ENCODE peak calls at places on chromosomes 12 and 14, in five cellular contexts. One of them, this sample, is unnamed.

GRCh38 chr12:6943387-6943718 is 263 bp upstream of the RNU7-1 start:
- DNase-seq in RPMI8226: peak
- DNase-seq in transverse colon: peak
- DNase-seq in GM04504: peak
- DNase-seq in heart left ventricle: peak
- DNase-seq in this sample: no peak

GRCh38 chr12:76621582-76622024 is 62.0 kb upstream of the OSBPL8 start:
- DNase-seq in RPMI8226: peak
- DNase-seq in transverse colon: peak
- DNase-seq in GM04504: peak
- DNase-seq in heart left ventricle: no peak
- DNase-seq in this sample: peak

GRCh38 chr12:111971800-111972199 is 41.2 kb downstream of the TMEM116 start:
- DNase-seq in RPMI8226: no peak
- DNase-seq in transverse colon: no peak
- DNase-seq in GM04504: no peak
- DNase-seq in heart left ventricle: no peak
- DNase-seq in this sample: no peak

GRCh38 chr12:96070670-96071279 is 35.4 kb upstream of the LTA4H start:
- DNase-seq in RPMI8226: peak
- DNase-seq in transverse colon: peak
- DNase-seq in GM04504: no peak
- DNase-seq in heart left ventricle: no peak
- DNase-seq in this sample: no peak

GRCh38 chr14:67487937-67488893 is at the start of gene TMEM229B:
- DNase-seq in RPMI8226: peak
- DNase-seq in transverse colon: peak
- DNase-seq in GM04504: peak
- DNase-seq in heart left ventricle: peak
- DNase-seq in this sample: peak

GRCh38 chr12:67208326-67209067 is 60.7 kb upstream of the CAND1 start:
- DNase-seq in RPMI8226: no peak
- DNase-seq in transverse colon: no peak
- DNase-seq in GM04504: no peak
- DNase-seq in heart left ventricle: no peak
- DNase-seq in this sample: no peak

GRCh38 chr14:67618617-67619063 is 1.1 kb upstream of the ARG2 start:
- DNase-seq in RPMI8226: peak
- DNase-seq in transverse colon: no peak
- DNase-seq in GM04504: peak
- DNase-seq in heart left ventricle: no peak
- DNase-seq in this sample: peak

GRCh38 chr14:23430733-23431105 is 4.7 kb downstream of the MYH7 start:
- DNase-seq in RPMI8226: no peak
- DNase-seq in transverse colon: no peak
- DNase-seq in GM04504: peak
- DNase-seq in heart left ventricle: no peak
- DNase-seq in this sample: peak

GRCh38 chr12:103626498-103626897 is 39.4 kb downstream of the STAB2 start:
- DNase-seq in RPMI8226: no peak
- DNase-seq in transverse colon: peak
- DNase-seq in GM04504: peak
- DNase-seq in heart left ventricle: peak
- DNase-seq in this sample: peak

GRCh38 chr14:100142073-100143040 is 17.1 kb downstream of the DEGS2 start:
- DNase-seq in RPMI8226: no peak
- DNase-seq in transverse colon: peak
- DNase-seq in GM04504: no peak
- DNase-seq in heart left ventricle: no peak
- DNase-seq in this sample: no peak

GRCh38 chr14:24092960-24093900 is 881 bp upstream of the PCK2 start:
- DNase-seq in RPMI8226: no peak
- DNase-seq in transverse colon: peak
- DNase-seq in GM04504: no peak
- DNase-seq in heart left ventricle: no peak
- DNase-seq in this sample: no peak

GRCh38 chr12:50258167-50258551 is 25.2 kb downstream of the LIMA1 start:
- DNase-seq in RPMI8226: no peak
- DNase-seq in transverse colon: peak
- DNase-seq in GM04504: no peak
- DNase-seq in heart left ventricle: no peak
- DNase-seq in this sample: no peak

GRCh38 chr14:72262771-72263170 is 330.5 kb downstream of the RGS6 start:
- DNase-seq in RPMI8226: no peak
- DNase-seq in transverse colon: no peak
- DNase-seq in GM04504: no peak
- DNase-seq in heart left ventricle: no peak
- DNase-seq in this sample: no peak

GRCh38 chr14:39293629-39294028 is 59.9 kb downstream of the MIA2 start:
- DNase-seq in RPMI8226: no peak
- DNase-seq in transverse colon: no peak
- DNase-seq in GM04504: no peak
- DNase-seq in heart left ventricle: no peak
- DNase-seq in this sample: no peak

GRCh38 chr12:57476162-57476992 is 3.3 kb downstream of the ARHGAP9 start:
- DNase-seq in RPMI8226: no peak
- DNase-seq in transverse colon: peak
- DNase-seq in GM04504: no peak
- DNase-seq in heart left ventricle: no peak
- DNase-seq in this sample: no peak

GRCh38 chr14:21940887-21941855 is 267.6 kb upstream of the OR4E1 start:
- DNase-seq in RPMI8226: peak
- DNase-seq in transverse colon: no peak
- DNase-seq in GM04504: no peak
- DNase-seq in heart left ventricle: no peak
- DNase-seq in this sample: peak

GRCh38 chr12:108479364-108480070 is 35.6 kb upstream of the FICD start:
- DNase-seq in RPMI8226: no peak
- DNase-seq in transverse colon: no peak
- DNase-seq in GM04504: no peak
- DNase-seq in heart left ventricle: no peak
- DNase-seq in this sample: peak

GRCh38 chr12:121232977-121233627 is 23.2 kb downstream of the P2RX4 start:
- DNase-seq in RPMI8226: no peak
- DNase-seq in transverse colon: no peak
- DNase-seq in GM04504: no peak
- DNase-seq in heart left ventricle: no peak
- DNase-seq in this sample: no peak

GRCh38 chr12:56078931-56079728 is 835 bp upstream of the ERBB3 start:
- DNase-seq in RPMI8226: peak
- DNase-seq in transverse colon: peak
- DNase-seq in GM04504: peak
- DNase-seq in heart left ventricle: peak
- DNase-seq in this sample: peak

GRCh38 chr12:67025543-67026114 is 243.5 kb upstream of the CAND1 start:
- DNase-seq in RPMI8226: peak
- DNase-seq in transverse colon: peak
- DNase-seq in GM04504: peak
- DNase-seq in heart left ventricle: no peak
- DNase-seq in this sample: peak

GRCh38 chr14:90828642-90829487 is 12.6 kb upstream of the TTC7B start:
- DNase-seq in RPMI8226: peak
- DNase-seq in transverse colon: peak
- DNase-seq in GM04504: no peak
- DNase-seq in heart left ventricle: peak
- DNase-seq in this sample: no peak

GRCh38 chr12:124236651-124237050 is 58.2 kb upstream of the RFLNA start:
- DNase-seq in RPMI8226: no peak
- DNase-seq in transverse colon: peak
- DNase-seq in GM04504: peak
- DNase-seq in heart left ventricle: no peak
- DNase-seq in this sample: peak

GRCh38 chr12:116918464-116918863 is 7.7 kb downstream of the FBXW8 start:
- DNase-seq in RPMI8226: no peak
- DNase-seq in transverse colon: no peak
- DNase-seq in GM04504: no peak
- DNase-seq in heart left ventricle: no peak
- DNase-seq in this sample: no peak

GRCh38 chr12:66063976-66064375 is 66.6 kb downstream of the LLPH start:
- DNase-seq in RPMI8226: no peak
- DNase-seq in transverse colon: no peak
- DNase-seq in GM04504: no peak
- DNase-seq in heart left ventricle: no peak
- DNase-seq in this sample: no peak

This sample was measured in HT1080.